ENCODE peak calls at places on chromosomes 3 and 15, in four cellular contexts. S is HL-60, U is GM12878, J is K562. A is an unnamed sample.
A peak's percentile ranks its signal among the peaks of the same experiment; 100 is the strongest.

GRCh38 chr15:92617197-92618037 is 38.2 kb downstream of the FAM174B start:
- DNase-seq in U (no peak), S (no peak), J (peak; percentile 87), A (no peak)

GRCh38 chr3:27633224-27633545 is 88.9 kb downstream of the EOMES start:
- DNase-seq in S (peak; percentile 72), J (no peak), U (no peak), A (no peak)

GRCh38 chr15:90201944-90202375 is 830 bp downstream of the SEMA4B start:
- DNase-seq in U (no peak), J (peak; percentile 37), S (no peak), A (no peak)

GRCh38 chr3:138364356-138365252 is 16.2 kb downstream of the MRAS start:
- DNase-seq in S (no peak), U (no peak), J (no peak), A (no peak)

GRCh38 chr3:13110678-13111116 is 37.5 kb upstream of the IQSEC1 start:
- DNase-seq in U (peak; percentile 76), J (no peak), S (no peak), A (peak; percentile 75)

GRCh38 chr3:127456471-127457093 is 134.0 kb downstream of the TPRA1 start:
- DNase-seq in S (no peak), J (no peak), U (no peak), A (no peak)

GRCh38 chr3:16374047-16375019 is 109.3 kb downstream of the OXNAD1 start:
- DNase-seq in U (no peak), S (no peak), J (no peak), A (no peak)

GRCh38 chr3:52347716-52348635 is 31.9 kb downstream of the DNAH1 start:
- DNase-seq in J (no peak), S (no peak), U (no peak), A (no peak)

GRCh38 chr15:82572311-82572710 is 32.1 kb upstream of the RPS17 start:
- DNase-seq in S (no peak), U (no peak), J (no peak), A (no peak)

GRCh38 chr3:126357299-126358037 is at the start of gene KLF15:
- DNase-seq in J (peak; percentile 88), S (peak; percentile 65), U (no peak), A (peak; percentile 96)

GRCh38 chr3:126355251-126355650 is 2.0 kb downstream of the KLF15 start:
- DNase-seq in S (no peak), J (peak; percentile 16), U (no peak), A (no peak)

GRCh38 chr3:126356373-126357298 is 572 bp downstream of the KLF15 start:
- DNase-seq in J (peak; percentile 18), S (peak; percentile 10), U (no peak), A (peak; percentile 38)

GRCh38 chr3:126354776-126355175 is 2.4 kb downstream of the KLF15 start:
- DNase-seq in J (no peak), U (no peak), S (no peak), A (no peak)

DNA sequence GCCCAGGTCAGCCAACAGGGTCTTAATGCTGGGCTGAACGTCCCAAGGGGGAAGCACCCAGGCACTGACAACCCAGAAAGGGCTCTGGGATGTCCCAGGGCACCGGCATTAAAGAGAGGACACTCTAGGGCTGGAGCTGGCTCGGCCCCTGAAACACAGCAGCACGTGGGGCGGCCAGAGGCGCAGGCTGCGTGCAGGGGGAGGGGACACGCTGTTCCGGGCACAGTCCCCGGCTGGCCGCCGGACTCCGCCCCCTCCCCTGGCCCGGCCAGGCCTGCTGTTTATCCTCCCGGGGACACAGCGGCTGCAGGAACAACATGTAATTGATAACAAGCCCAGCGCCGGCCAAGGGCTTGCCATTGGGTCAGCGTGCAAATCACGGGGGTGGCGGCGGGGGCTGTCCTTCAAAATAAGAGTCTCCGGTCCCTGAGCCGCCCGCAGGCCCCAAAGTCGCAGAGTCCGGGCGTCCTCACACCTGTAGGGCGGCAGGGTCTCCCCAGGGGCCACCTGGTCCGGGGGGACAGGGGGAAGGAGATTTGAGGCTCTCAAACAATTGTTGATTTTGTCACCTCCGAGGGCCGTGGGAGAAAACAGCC is 1.3 kb downstream of the KLF15 start:
- DNase-seq in J (peak; percentile 90), U (no peak), S (peak; percentile 8), A (peak; percentile 45)
- TF ChIP-seq SPI1 in J (no peak), U (no peak), S (no peak), A (no peak)

DNA sequence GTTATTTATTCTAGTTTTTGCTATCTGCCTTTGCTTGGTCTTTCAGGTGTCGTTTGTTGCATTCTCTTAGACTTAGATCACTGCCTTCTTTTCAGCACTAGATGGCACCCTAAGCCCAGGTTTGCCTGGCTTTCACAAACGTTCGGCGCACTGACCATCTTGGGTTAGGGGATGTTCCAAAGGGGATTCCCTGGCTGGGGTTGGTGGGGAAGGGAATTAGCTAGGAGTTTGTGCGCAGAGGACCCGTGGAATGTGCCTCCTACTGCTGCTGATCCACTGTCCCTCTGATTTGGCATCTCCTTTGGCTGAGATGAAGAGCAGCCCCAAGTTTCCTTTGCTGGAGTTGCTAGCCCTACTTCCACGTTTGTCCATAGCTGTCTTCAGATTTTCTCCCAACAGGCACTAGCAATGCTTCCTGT is 33.9 kb downstream of the PFN2 start:
- DNase-seq in J (peak; percentile 58), U (peak; percentile 37), S (peak; percentile 24), A (no peak)
- TF ChIP-seq SPI1 in J (no peak), U (no peak), S (no peak), A (no peak)

GRCh38 chr3:15148614-15149013 is 49.7 kb upstream of the RBSN start:
- DNase-seq in S (no peak), U (no peak), J (peak; percentile 62), A (no peak)
- TF ChIP-seq SPI1 in S (no peak), U (no peak), J (no peak), A (no peak)

DNA sequence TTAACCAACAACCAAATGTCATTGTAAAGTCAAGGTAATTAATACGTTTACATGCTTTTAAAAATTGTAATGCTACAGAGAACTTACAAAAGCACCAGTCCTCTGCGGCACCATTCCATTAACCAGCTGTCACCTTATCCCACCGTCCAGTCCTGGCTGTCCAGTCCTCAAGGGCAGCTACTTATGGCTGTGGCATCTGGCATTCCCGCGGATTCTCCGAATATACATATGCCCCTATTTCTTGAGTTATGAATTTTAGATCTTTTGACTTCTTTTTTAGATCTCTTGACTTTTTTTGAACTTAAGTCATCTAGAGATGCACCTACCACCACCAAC is 382 bp upstream of the POMGNT2 start:
- DNase-seq in U (no peak), S (no peak), J (no peak), A (no peak)
- TF ChIP-seq SPI1 in U (no peak), S (no peak), J (no peak), A (no peak)

GRCh38 chr15:56804908-56805307 is 71.6 kb upstream of the ZNF280D start:
- DNase-seq in S (no peak), U (no peak), J (no peak), A (no peak)
- TF ChIP-seq SPI1 in S (no peak), U (no peak), J (no peak), A (no peak)

DNA sequence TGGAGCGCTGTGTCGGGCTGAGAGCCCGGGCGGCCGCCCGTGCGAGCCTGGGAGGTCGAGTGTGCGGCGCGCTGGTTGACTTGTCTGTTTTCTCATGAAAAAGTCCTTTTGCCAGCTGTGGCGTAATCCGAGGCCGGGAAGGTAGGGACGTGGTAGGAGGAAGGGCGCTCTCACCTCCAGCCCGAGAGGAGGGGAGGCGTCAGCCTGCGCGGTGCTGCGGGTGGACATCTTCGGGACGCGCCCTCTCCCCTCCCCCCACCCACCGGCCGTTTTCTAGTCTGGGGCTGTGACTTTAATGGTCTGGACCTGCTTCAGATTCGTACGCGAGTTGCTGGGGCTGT is 573 bp downstream of the NCK1 start:
- DNase-seq in S (peak; percentile 50), U (no peak), J (peak; percentile 34), A (peak; percentile 33)
- TF ChIP-seq SPI1 in S (no peak), U (no peak), J (no peak), A (no peak)

GRCh38 chr15:94238539-94239118 is 7.3 kb downstream of the MCTP2 start:
- DNase-seq in S (no peak), J (no peak), U (no peak), A (no peak)

GRCh38 chr15:94237903-94238302 is 6.5 kb downstream of the MCTP2 start:
- DNase-seq in J (no peak), S (no peak), U (no peak), A (no peak)

GRCh38 chr15:94235681-94236080 is 4.3 kb downstream of the MCTP2 start:
- DNase-seq in U (no peak), S (no peak), J (no peak), A (no peak)

GRCh38 chr15:94235041-94235440 is 3.7 kb downstream of the MCTP2 start:
- DNase-seq in J (no peak), U (no peak), S (no peak), A (no peak)

GRCh38 chr15:94236638-94237037 is 5.3 kb downstream of the MCTP2 start:
- DNase-seq in S (no peak), J (no peak), U (no peak), A (no peak)
- TF ChIP-seq SPI1 in S (no peak), J (no peak), U (no peak), A (no peak)

GRCh38 chr3:54120657-54121403 is 1.5 kb upstream of the CACNA2D3 start:
- DNase-seq in U (no peak), S (no peak), J (no peak), A (peak; percentile 52)
- TF ChIP-seq SPI1 in U (no peak), S (no peak), J (no peak), A (no peak)

DNA sequence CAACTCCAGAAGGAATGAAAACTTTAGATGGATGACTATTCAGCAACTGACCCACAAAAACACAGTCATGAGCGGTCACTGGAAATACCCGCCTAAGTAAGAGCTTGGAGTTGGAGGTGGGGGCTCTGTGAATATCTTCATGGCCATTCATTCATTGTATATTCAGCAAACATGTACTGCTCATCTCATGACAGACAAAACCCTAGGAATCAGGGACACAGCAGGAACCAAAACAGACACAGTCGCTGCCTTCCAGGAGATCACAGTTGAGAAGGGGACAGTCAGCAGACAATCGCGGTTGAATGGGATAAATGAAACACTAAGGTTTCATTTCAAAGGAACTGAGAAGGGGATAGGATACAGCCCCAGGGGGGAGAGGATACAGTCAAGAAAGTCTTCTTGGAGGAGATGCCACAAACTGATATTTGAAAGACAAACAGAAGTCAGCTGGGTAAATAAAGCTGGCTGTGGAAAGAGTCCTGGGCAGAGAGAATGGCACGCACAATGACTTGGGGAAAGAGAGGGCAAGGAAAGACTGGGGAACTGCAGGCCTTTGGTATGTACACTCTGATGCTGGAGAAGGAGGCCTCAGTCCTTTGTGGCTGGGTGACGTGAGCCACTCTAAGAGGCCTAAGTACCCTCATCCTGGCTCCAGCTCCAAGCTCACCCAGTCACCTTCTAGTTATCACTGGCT is 45.4 kb upstream of the LMCD1 start:
- DNase-seq in S (no peak), J (no peak), U (no peak), A (no peak)
- TF ChIP-seq SPI1 in S (no peak), J (no peak), U (no peak), A (no peak)